ENCODE peak calls at places on chromosomes 4 and X, in six cellular contexts. O, G, B, P, C and V are unnamed samples.
A peak's percentile ranks its signal among the peaks of the same experiment; 100 is the strongest.

GRCh38 chrX:16839852-16840460 is 30.2 kb downstream of the RBBP7 start:
- DNase-seq in O (peak; percentile 73), G (no peak), B (peak; percentile 39), P (no peak), C (peak; percentile 54), V (no peak)

GRCh38 chr4:108592674-108592986 is 27.7 kb upstream of the RPL34 start:
- DNase-seq in O (peak; percentile 10), G (no peak), B (no peak), P (no peak), C (no peak), V (no peak)

GRCh38 chr4:151922811-151923210 is 162.0 kb upstream of the GATB start:
- DNase-seq in O (no peak), G (no peak), B (no peak), P (no peak), C (no peak), V (no peak)

GRCh38 chr4:35649784-35650183 is 594.5 kb downstream of the ARAP2 start:
- DNase-seq in O (no peak), G (no peak), B (no peak), P (no peak), C (no peak), V (no peak)

GRCh38 chr4:9792381-9792780 is 10.9 kb downstream of the DRD5 start:
- DNase-seq in O (no peak), G (no peak), B (no peak), P (no peak), C (no peak), V (no peak)

GRCh38 chr4:6361076-6361784 is 91.6 kb downstream of the WFS1 start:
- DNase-seq in O (no peak), G (no peak), B (no peak), P (no peak), C (no peak), V (no peak)

GRCh38 chrX:11371106-11371505 is 77.9 kb downstream of the AMELX start:
- DNase-seq in O (no peak), G (no peak), B (no peak), P (no peak), C (no peak), V (no peak)

GRCh38 chrX:30905325-30905724 is 16.3 kb upstream of the TAB3 start:
- DNase-seq in O (no peak), G (no peak), B (no peak), P (no peak), C (no peak), V (no peak)

GRCh38 chrX:18883234-18883960 is 100.5 kb downstream of the PHKA2 start:
- DNase-seq in O (no peak), G (no peak), B (peak; percentile 56), P (no peak), C (no peak), V (peak; percentile 14)

GRCh38 chrX:79095441-79096338 is 48.8 kb upstream of the GPR174 start:
- DNase-seq in O (no peak), G (no peak), B (no peak), P (no peak), C (no peak), V (no peak)

GRCh38 chr4:13328591-13328990 is 155.5 kb downstream of the RAB28 start:
- DNase-seq in O (no peak), G (no peak), B (no peak), P (no peak), C (no peak), V (no peak)

GRCh38 chrX:77514177-77514576 is 67.0 kb downstream of the FGF16 start:
- DNase-seq in O (no peak), G (no peak), B (no peak), P (no peak), C (no peak), V (no peak)

GRCh38 chrX:47674776-47675175 is 15.8 kb upstream of the UXT start:
- DNase-seq in O (no peak), G (no peak), B (no peak), P (no peak), C (no peak), V (no peak)

GRCh38 chr4:8205241-8205707 is 6.2 kb downstream of the SH3TC1 start:
- DNase-seq in O (peak; percentile 21), G (no peak), B (no peak), P (no peak), C (no peak), V (no peak)

GRCh38 chr4:1685604-1686150 is 1.6 kb upstream of the FAM53A start:
- DNase-seq in O (no peak), G (no peak), B (no peak), P (no peak), C (no peak), V (no peak)

GRCh38 chrX:9899640-9900075 is 67.5 kb upstream of the CLDN34 start:
- DNase-seq in O (peak; percentile 67), G (no peak), B (no peak), P (no peak), C (no peak), V (no peak)

GRCh38 chr4:85901500-85901899 is 426.6 kb downstream of the ARHGAP24 start:
- DNase-seq in O (no peak), G (no peak), B (peak; percentile 40), P (no peak), C (no peak), V (peak; percentile 55)

GRCh38 chr4:4202510-4202909 is 24.2 kb downstream of the OTOP1 start:
- DNase-seq in O (no peak), G (no peak), B (no peak), P (no peak), C (no peak), V (no peak)

GRCh38 chr4:103410401-103410800 is 212.3 kb upstream of the CENPE start:
- DNase-seq in O (no peak), G (no peak), B (no peak), P (no peak), C (no peak), V (no peak)

GRCh38 chr4:52312722-52313121 is 261.6 kb downstream of the SPATA18 start:
- DNase-seq in O (no peak), G (no peak), B (no peak), P (no peak), C (peak; percentile 46), V (peak; percentile 33)

GRCh38 chr4:74044676-74045075 is 6.2 kb upstream of the CXCL3 start:
- DNase-seq in O (peak; percentile 29), G (no peak), B (no peak), P (no peak), C (peak; percentile 48), V (no peak)